ENCODE peak calls at places on chromosomes 2 and 18, in six cellular contexts. N is AML-193, D is astrocyte, Q is A172, F is M059J, V is lung microvascular endothelial cell. L is an unnamed sample.

GRCh38 chr18:69123421-69123820 is 277.3 kb upstream of the DOK6 start:
- DNase-seq in Q (no peak), F (no peak), D (no peak), N (no peak), V (no peak), L (no peak)

GRCh38 chr18:36314754-36315153 is 17.2 kb downstream of the FHOD3 start:
- DNase-seq in D (peak), F (peak), N (no peak), V (no peak), Q (peak), L (no peak)

GRCh38 chr2:168091986-168092385 is 155.4 kb downstream of the STK39 start:
- DNase-seq in D (no peak), N (no peak), F (no peak), V (no peak), Q (no peak), L (no peak)

GRCh38 chr2:104755026-104755856 is 98.7 kb upstream of the POU3F3 start:
- DNase-seq in Q (no peak), F (peak), V (no peak), N (peak), D (no peak), L (no peak)

GRCh38 chr2:47818777-47819176 is 35.8 kb downstream of the MSH6 start:
- DNase-seq in Q (no peak), F (no peak), D (no peak), N (no peak), V (no peak), L (no peak)

GRCh38 chr18:39491408-39491807 is 1925.8 kb upstream of the CELF4 start:
- DNase-seq in D (peak), N (no peak), V (no peak), F (no peak), Q (no peak), L (no peak)

GRCh38 chr2:241001413-241002274 is 3.2 kb downstream of the SNED1 start:
- DNase-seq in D (no peak), Q (no peak), F (peak), V (no peak), N (no peak), L (no peak)

GRCh38 chr2:221025397-221025796 is 546.7 kb downstream of the EPHA4 start:
- DNase-seq in Q (peak), F (peak), D (no peak), V (no peak), N (no peak), L (no peak)

GRCh38 chr2:109285244-109285651 is 156.2 kb downstream of the SH3RF3 start:
- DNase-seq in N (no peak), V (no peak), Q (peak), D (peak), F (peak), L (no peak)

GRCh38 chr2:111667542-111668273 is 216.3 kb downstream of the ANAPC1 start:
- DNase-seq in N (peak), F (peak), V (no peak), D (peak), Q (peak), L (no peak)

GRCh38 chr2:224584768-224585204 is 377 bp downstream of the CUL3 start:
- DNase-seq in N (peak), F (peak), Q (no peak), D (no peak), V (peak), L (peak)

GRCh38 chr2:86251840-86252266 is 52.6 kb downstream of the MRPL35 start:
- DNase-seq in F (no peak), N (no peak), Q (no peak), D (no peak), V (peak), L (no peak)

GRCh38 chr18:45370190-45371010 is 244.9 kb upstream of the SLC14A2 start:
- DNase-seq in N (no peak), D (peak), F (no peak), V (no peak), Q (no peak), L (no peak)

GRCh38 chr2:11422901-11423435 is 43.0 kb downstream of the E2F6 start:
- DNase-seq in N (no peak), V (no peak), D (no peak), F (no peak), Q (no peak), L (no peak)

L was measured in sciatic nerve.